ENCODE peak calls at places on chromosomes 13 and 19, in nine cellular contexts. D is fibroblast of mammary gland, A is testis, J is cardiac muscle cell, I is lung, Q is dorsolateral prefrontal cortex, R is left lung, B is progenitor cell of endocrine pancreas, O is GM12865. E is an unnamed sample.

GRCh38 chr13:110666255-110666533 is 39.7 kb downstream of the CARS2 start:
- DNase-seq in D (no peak), A (no peak), J (no peak), I (no peak), Q (no peak), R (no peak), B (no peak), O (no peak), E (no peak)

GRCh38 chr19:2235396-2236284 is 489 bp downstream of the PLEKHJ1 start:
- DNase-seq in D (no peak), A (peak; percentile 67), J (peak; percentile 58), I (peak; percentile 62), Q (no peak), R (peak; percentile 70), B (peak; percentile 31), O (no peak), E (peak; percentile 35)

GRCh38 chr13:93932901-93933300 is 546.6 kb downstream of the DCT start:
- DNase-seq in D (no peak), A (no peak), J (no peak), I (no peak), Q (no peak), R (no peak), B (no peak), O (no peak), E (no peak)

GRCh38 chr13:38674208-38674607 is 12.7 kb upstream of the FREM2 start:
- DNase-seq in D (no peak), A (no peak), J (no peak), I (no peak), Q (no peak), R (no peak), B (no peak), O (no peak), E (no peak)

GRCh38 chr19:16076958-16077611 is 790 bp downstream of the TPM4 start:
- DNase-seq in D (no peak), A (peak; percentile 62), J (peak; percentile 55), I (no peak), Q (peak; percentile 69), R (peak; percentile 66), B (no peak), O (no peak), E (peak; percentile 28)

GRCh38 chr13:40672310-40673060 is 6.0 kb upstream of the FOXO1 start:
- DNase-seq in D (peak; percentile 87), A (no peak), J (no peak), I (no peak), Q (no peak), R (no peak), B (no peak), O (no peak), E (peak; percentile 35)

GRCh38 chr13:92682832-92683517 is 543.6 kb upstream of the GPC6 start:
- DNase-seq in D (peak; percentile 1), A (peak; percentile 22), J (no peak), I (no peak), Q (no peak), R (no peak), B (no peak), O (no peak), E (no peak)

GRCh38 chr19:42140125-42140754 is 8.0 kb upstream of the POU2F2 start:
- DNase-seq in D (peak; percentile 61), A (peak; percentile 74), J (peak; percentile 91), I (peak; percentile 36), Q (no peak), R (peak; percentile 76), B (peak; percentile 89), O (peak; percentile 35), E (peak; percentile 59)

GRCh38 chr13:97471721-97472120 is 37.8 kb downstream of the RAP2A start:
- DNase-seq in D (no peak), A (no peak), J (no peak), I (no peak), Q (no peak), R (no peak), B (no peak), O (no peak), E (no peak)

GRCh38 chr19:55146648-55147218 is 2.3 kb downstream of the TNNT1 start:
- DNase-seq in D (no peak), A (no peak), J (peak; percentile 37), I (no peak), Q (no peak), R (no peak), B (no peak), O (no peak), E (no peak)

DNA sequence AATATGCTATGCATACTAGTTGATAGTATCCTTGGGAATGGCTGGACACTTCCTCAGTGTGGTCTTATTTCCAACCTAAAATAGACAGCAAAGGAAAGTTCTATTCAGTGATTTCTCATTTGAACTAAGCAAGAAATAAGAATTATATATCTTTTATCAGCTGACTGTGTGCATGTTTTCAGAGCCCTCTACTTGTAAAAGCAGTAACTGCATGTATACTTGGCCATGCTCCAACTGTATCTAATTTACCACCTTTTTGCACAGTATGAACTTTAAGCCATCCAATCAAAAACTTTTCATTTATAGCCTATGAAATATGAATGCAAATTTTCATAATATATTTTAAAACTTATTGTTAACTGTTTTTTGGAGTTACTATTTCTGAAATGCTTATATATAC is 136.4 kb upstream of the PCDH9 start:
- DNase-seq in D (peak; percentile 52), A (no peak), J (no peak), I (no peak), Q (no peak), R (no peak), B (no peak), O (no peak), E (no peak)
- TF ChIP-seq CTCF in D (peak; percentile 30), A (no peak), J (peak; percentile 35), I (no peak), Q (no peak), R (no peak), B (peak; percentile 14), O (no peak), E (no peak)

GRCh38 chr19:7381073-7381390 is 32.3 kb downstream of the ARHGEF18 start:
- DNase-seq in D (no peak), A (no peak), J (no peak), I (no peak), Q (no peak), R (no peak), B (no peak), O (no peak), E (no peak)

GRCh38 chr19:7385062-7385461 is 36.3 kb downstream of the ARHGEF18 start:
- DNase-seq in D (no peak), A (no peak), J (no peak), I (no peak), Q (no peak), R (no peak), B (no peak), O (no peak), E (no peak)

GRCh38 chr19:7383284-7383683 is 34.5 kb downstream of the ARHGEF18 start:
- DNase-seq in D (no peak), A (no peak), J (no peak), I (no peak), Q (no peak), R (no peak), B (no peak), O (no peak), E (no peak)

GRCh38 chr19:7386308-7386707 is 37.6 kb downstream of the ARHGEF18 start:
- DNase-seq in D (no peak), A (no peak), J (no peak), I (no peak), Q (no peak), R (no peak), B (no peak), O (peak; percentile 49), E (peak; percentile 42)

GRCh38 chr19:7382694-7383093 is 34.0 kb downstream of the ARHGEF18 start:
- DNase-seq in D (no peak), A (no peak), J (no peak), I (no peak), Q (no peak), R (no peak), B (no peak), O (no peak), E (no peak)
- TF ChIP-seq CTCF in D (no peak), A (no peak), J (no peak), I (no peak), Q (no peak), R (no peak), B (peak; percentile 13), O (no peak), E (no peak)

GRCh38 chr19:17540174-17540573 is 15.3 kb upstream of the COLGALT1 start:
- DNase-seq in D (no peak), A (no peak), J (no peak), I (no peak), Q (no peak), R (no peak), B (no peak), O (no peak), E (no peak)

GRCh38 chr19:17541184-17541759 is 14.2 kb upstream of the COLGALT1 start:
- DNase-seq in D (no peak), A (no peak), J (no peak), I (no peak), Q (no peak), R (no peak), B (no peak), O (no peak), E (no peak)

GRCh38 chr19:17538684-17539287 is 16.7 kb upstream of the COLGALT1 start:
- DNase-seq in D (no peak), A (no peak), J (no peak), I (no peak), Q (no peak), R (no peak), B (no peak), O (peak; percentile 39), E (peak; percentile 17)

GRCh38 chr19:17542042-17542441 is 13.4 kb upstream of the COLGALT1 start:
- DNase-seq in D (no peak), A (no peak), J (no peak), I (no peak), Q (no peak), R (no peak), B (no peak), O (no peak), E (no peak)

DNA sequence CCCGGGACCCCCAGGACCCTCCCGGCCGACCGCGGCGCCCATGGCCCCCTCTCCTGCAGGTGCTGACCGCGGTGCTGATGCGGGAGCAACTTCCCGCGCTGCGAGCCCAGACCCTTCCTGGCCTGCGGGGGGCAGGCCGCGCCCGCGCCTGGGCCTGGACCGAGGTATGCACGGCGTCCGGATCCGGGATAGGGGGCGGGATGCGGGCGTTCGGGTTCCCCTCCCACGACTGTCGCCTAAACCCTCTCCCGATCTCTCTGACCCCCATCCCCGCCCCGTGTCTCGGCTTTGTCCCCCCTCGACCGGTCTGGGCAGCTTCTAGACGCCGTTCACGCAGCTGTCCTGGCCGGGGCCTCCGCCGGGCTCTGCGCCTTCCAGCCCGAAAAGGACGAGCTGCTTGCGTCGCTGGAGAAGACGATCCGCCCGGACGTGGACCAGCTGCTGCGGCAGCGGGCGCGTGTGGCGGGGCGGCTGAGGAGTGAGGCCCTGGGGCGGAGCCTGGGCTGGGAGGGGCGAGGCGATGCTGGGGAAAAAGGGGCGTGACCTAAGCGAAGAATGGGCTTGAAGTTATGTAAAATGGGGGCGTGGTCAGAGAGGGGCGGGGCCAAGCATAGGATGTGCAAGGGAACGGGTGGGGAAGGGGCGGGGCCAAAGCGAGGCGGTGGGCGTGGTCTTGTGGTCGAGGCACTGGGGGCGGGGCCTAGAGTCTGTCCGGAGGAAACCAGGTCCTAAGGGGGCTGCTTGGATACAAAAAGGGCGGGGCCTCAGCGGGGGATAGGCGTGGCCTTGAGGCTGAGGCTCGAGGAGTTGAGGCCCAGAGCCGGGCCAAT is 15.9 kb upstream of the COLGALT1 start:
- DNase-seq in D (peak; percentile 92), A (peak; percentile 100), J (peak; percentile 87), I (peak; percentile 97), Q (peak; percentile 85), R (peak; percentile 93), B (peak; percentile 59), O (peak; percentile 96), E (peak; percentile 100)
- TF ChIP-seq CTCF in D (no peak), A (peak; percentile 26), J (peak; percentile 49), I (peak; percentile 11), Q (no peak), R (no peak), B (peak; percentile 31), O (no peak), E (no peak)

GRCh38 chr13:34420975-34421719 is 520.9 kb upstream of the NBEA start:
- DNase-seq in D (no peak), A (no peak), J (no peak), I (no peak), Q (no peak), R (no peak), B (no peak), O (no peak), E (no peak)
- TF ChIP-seq CTCF in D (peak; percentile 26), A (no peak), J (peak; percentile 38), I (no peak), Q (no peak), R (no peak), B (no peak), O (no peak), E (no peak)